ENCODE peak calls at places on chromosomes 13 and 19, in ten cellular contexts. G is naive thymus-derived CD8-positive, alpha-beta T cell; M is aorta; V is AG10803; J is SHP77; X is stimulated activated naive CD4-positive, alpha-beta T cell; K is AML-193; T is activated naive CD4-positive, alpha-beta T cell treated with Interleukin-2 at 50 U/mL for 16 hours; W is GM19239; L is GM03348. N is an unnamed sample.

GRCh38 chr13:42492372-42492920 is 81.5 kb upstream of the TNFSF11 start:
- DNase-seq in K (no peak), G (no peak), M (no peak), W (no peak), V (no peak), X (no peak), L (no peak), T (no peak), J (no peak), N (no peak)

GRCh38 chr19:16143399-16144215 is at the start of gene HSH2D:
- DNase-seq in K (peak; percentile 69), G (peak; percentile 78), M (peak; percentile 80), V (no peak), L (no peak), T (peak; percentile 77), W (peak; percentile 70), X (peak; percentile 74), J (peak; percentile 49), N (no peak)

GRCh38 chr19:2578911-2579677 is 103.2 kb downstream of the GADD45B start:
- DNase-seq in V (peak; percentile 93), J (peak; percentile 51), X (peak; percentile 37), W (peak; percentile 57), K (no peak), L (peak; percentile 92), T (peak; percentile 66), G (peak; percentile 56), M (peak; percentile 96), N (peak; percentile 90)

GRCh38 chr19:30788105-30788765 is 416.1 kb downstream of the ZNF536 start:
- DNase-seq in K (no peak), G (no peak), T (no peak), M (no peak), V (no peak), L (no peak), W (no peak), X (no peak), J (no peak), N (no peak)

GRCh38 chr13:71864094-71864980 is 2.7 kb downstream of the DACH1 start:
- DNase-seq in J (peak; percentile 49), T (no peak), X (peak; percentile 40), L (no peak), K (peak; percentile 53), V (no peak), G (no peak), M (peak; percentile 73), W (no peak), N (no peak)

GRCh38 chr13:99991806-99992242 is 10.2 kb downstream of the ZIC2 start:
- DNase-seq in G (no peak), W (no peak), T (no peak), K (no peak), V (no peak), M (no peak), L (no peak), J (no peak), X (no peak), N (no peak)

GRCh38 chr19:44585371-44586141 is 27.8 kb upstream of the IGSF23 start:
- DNase-seq in W (no peak), J (no peak), G (no peak), K (no peak), X (no peak), V (peak; percentile 51), L (peak; percentile 19), T (no peak), M (no peak), N (peak; percentile 60)

GRCh38 chr13:24274452-24274971 is 34.9 kb upstream of the C1QTNF9 start:
- DNase-seq in J (no peak), X (peak; percentile 57), T (peak; percentile 75), V (no peak), K (no peak), M (no peak), G (peak; percentile 53), W (no peak), L (no peak), N (no peak)

GRCh38 chr19:45522010-45522941 is 15.0 kb downstream of the VASP start:
- DNase-seq in G (no peak), V (no peak), J (no peak), T (no peak), M (no peak), W (no peak), X (no peak), L (no peak), K (no peak), N (no peak)

GRCh38 chr13:48222358-48223015 is 10.5 kb upstream of the ITM2B start:
- DNase-seq in G (no peak), V (peak; percentile 31), X (no peak), K (peak; percentile 90), W (no peak), T (no peak), M (no peak), L (no peak), J (no peak), N (no peak)

GRCh38 chr19:53355739-53356138 is 9.8 kb upstream of the ZNF525 start:
- DNase-seq in X (no peak), T (no peak), V (no peak), J (no peak), K (no peak), G (no peak), L (no peak), M (no peak), W (no peak), N (no peak)

GRCh38 chr19:46731007-46731501 is 14.1 kb upstream of the PRKD2 start:
- DNase-seq in L (peak; percentile 64), J (no peak), V (peak; percentile 78), M (no peak), W (no peak), K (peak; percentile 70), T (no peak), G (no peak), X (no peak), N (peak; percentile 97)

GRCh38 chr13:104006625-104007061 is 940.4 kb upstream of the SLC10A2 start:
- DNase-seq in K (no peak), T (no peak), G (no peak), W (no peak), M (no peak), X (no peak), J (peak; percentile 10), V (no peak), L (no peak), N (no peak)

GRCh38 chr19:375395-376110 is 31.0 kb upstream of the MIER2 start:
- DNase-seq in K (no peak), L (no peak), J (no peak), G (no peak), V (no peak), W (no peak), X (no peak), T (no peak), M (no peak), N (no peak)

GRCh38 chr19:51602189-51602854 is 27.9 kb downstream of the SIGLEC5 start:
- DNase-seq in T (no peak), W (peak; percentile 65), L (no peak), V (no peak), J (no peak), X (no peak), M (no peak), K (no peak), G (no peak), N (no peak)

GRCh38 chr19:58317481-58318072 is 9.2 kb upstream of the ZSCAN22 start:
- DNase-seq in W (no peak), V (peak; percentile 29), K (peak; percentile 13), J (no peak), T (no peak), M (no peak), X (no peak), L (peak; percentile 46), G (no peak), N (peak; percentile 21)

GRCh38 chr19:2983351-2984195 is 6.2 kb downstream of the TLE6 start:
- DNase-seq in W (no peak), X (no peak), L (peak; percentile 75), J (peak; percentile 37), T (no peak), G (no peak), V (peak; percentile 96), K (no peak), M (no peak), N (peak; percentile 31)

GRCh38 chr13:107276936-107277335 is 709.0 kb upstream of the ARGLU1 start:
- DNase-seq in G (no peak), T (no peak), M (no peak), W (no peak), V (peak; percentile 8), K (no peak), X (no peak), L (no peak), J (no peak), N (no peak)

GRCh38 chr13:39254606-39255005 is 216.3 kb downstream of the NHLRC3 start:
- DNase-seq in M (no peak), W (no peak), V (no peak), L (no peak), G (no peak), X (no peak), T (no peak), K (no peak), J (no peak), N (no peak)

GRCh38 chr19:17020380-17020779 is 6.2 kb downstream of the CPAMD8 start:
- DNase-seq in K (no peak), M (no peak), T (no peak), V (no peak), X (no peak), J (no peak), L (no peak), G (no peak), W (no peak), N (no peak)

GRCh38 chr19:39403331-39404312 is 3.0 kb upstream of the ZFP36 start:
- DNase-seq in V (peak; percentile 100), K (peak; percentile 86), J (peak; percentile 42), T (peak; percentile 98), L (peak; percentile 92), M (peak; percentile 100), X (peak; percentile 94), W (no peak), G (peak; percentile 96), N (peak; percentile 99)

GRCh38 chr19:17393914-17394313 is at the start of gene CCDC194:
- DNase-seq in T (no peak), W (no peak), X (no peak), J (no peak), G (no peak), V (no peak), M (no peak), K (no peak), L (no peak), N (no peak)

GRCh38 chr13:85186646-85187045 is 612.6 kb downstream of the SLITRK6 start:
- DNase-seq in W (no peak), M (no peak), L (no peak), T (no peak), X (no peak), K (no peak), V (no peak), G (no peak), J (no peak), N (no peak)

GRCh38 chr19:47013041-47013517 is 6.6 kb upstream of the NPAS1 start:
- DNase-seq in J (peak; percentile 84), M (peak; percentile 94), X (peak; percentile 42), K (peak; percentile 44), V (peak; percentile 60), T (peak; percentile 71), G (peak; percentile 57), L (peak; percentile 94), W (peak; percentile 92), N (peak; percentile 80)

GRCh38 chr13:91269237-91269636 is 78.2 kb upstream of the MIR17HG start:
- DNase-seq in M (no peak), X (no peak), W (no peak), K (no peak), L (no peak), J (no peak), T (no peak), G (no peak), V (no peak), N (no peak)